ENCODE peak calls at places on chromosomes 13 and 19, in five cellular contexts. One of them, this sample, is unnamed.
A peak's percentile ranks its signal among the peaks of the same experiment; 100 is the strongest.

GRCh38 chr13:106161186-106161585 is 374.3 kb downstream of the EFNB2 start:
- DNase-seq in stimulated activated CD8-positive, alpha-beta memory T cell treated with anti-CD3 and anti-CD28 coated beads, Interleukin-4, amount 100 ng/mL, for 1 hour: no peak
- DNase-seq in neural crest cell: no peak
- DNase-seq in MG63: no peak
- DNase-seq in BE2C: no peak
- DNase-seq in this sample: no peak

GRCh38 chr19:56842421-56842820 is 1.9 kb upstream of the PEG3 start:
- DNase-seq in MG63: no peak
- DNase-seq in stimulated activated CD8-positive, alpha-beta memory T cell treated with anti-CD3 and anti-CD28 coated beads, Interleukin-4, amount 100 ng/mL, for 1 hour: no peak
- DNase-seq in neural crest cell: no peak
- DNase-seq in BE2C: no peak
- DNase-seq in this sample: no peak

GRCh38 chr19:50496189-50497029 is 14.6 kb downstream of the JOSD2 start:
- DNase-seq in BE2C: no peak
- DNase-seq in stimulated activated CD8-positive, alpha-beta memory T cell treated with anti-CD3 and anti-CD28 coated beads, Interleukin-4, amount 100 ng/mL, for 1 hour: no peak
- DNase-seq in MG63: no peak
- DNase-seq in neural crest cell: peak; percentile 70
- DNase-seq in this sample: no peak

GRCh38 chr19:29040951-29041350 is 172.0 kb downstream of the UQCRFS1 start:
- DNase-seq in stimulated activated CD8-positive, alpha-beta memory T cell treated with anti-CD3 and anti-CD28 coated beads, Interleukin-4, amount 100 ng/mL, for 1 hour: no peak
- DNase-seq in MG63: no peak
- DNase-seq in neural crest cell: no peak
- DNase-seq in BE2C: no peak
- DNase-seq in this sample: no peak

GRCh38 chr19:13718733-13719132 is 45.6 kb upstream of the MRI1 start:
- DNase-seq in MG63: peak; percentile 91
- DNase-seq in stimulated activated CD8-positive, alpha-beta memory T cell treated with anti-CD3 and anti-CD28 coated beads, Interleukin-4, amount 100 ng/mL, for 1 hour: no peak
- DNase-seq in neural crest cell: no peak
- DNase-seq in BE2C: peak; percentile 48
- DNase-seq in this sample: no peak

GRCh38 chr13:42114912-42115311 is 66.5 kb downstream of the DGKH start:
- DNase-seq in neural crest cell: no peak
- DNase-seq in BE2C: no peak
- DNase-seq in MG63: no peak
- DNase-seq in stimulated activated CD8-positive, alpha-beta memory T cell treated with anti-CD3 and anti-CD28 coated beads, Interleukin-4, amount 100 ng/mL, for 1 hour: no peak
- DNase-seq in this sample: no peak

GRCh38 chr13:77918391-77919261 is at the start of gene EDNRB:
- DNase-seq in neural crest cell: peak; percentile 29
- DNase-seq in BE2C: peak; percentile 28
- DNase-seq in stimulated activated CD8-positive, alpha-beta memory T cell treated with anti-CD3 and anti-CD28 coated beads, Interleukin-4, amount 100 ng/mL, for 1 hour: no peak
- DNase-seq in MG63: peak; percentile 51
- DNase-seq in this sample: no peak

GRCh38 chr19:51372649-51373504 is at the start of gene NKG7:
- DNase-seq in stimulated activated CD8-positive, alpha-beta memory T cell treated with anti-CD3 and anti-CD28 coated beads, Interleukin-4, amount 100 ng/mL, for 1 hour: peak; percentile 58
- DNase-seq in neural crest cell: no peak
- DNase-seq in MG63: no peak
- DNase-seq in BE2C: no peak
- DNase-seq in this sample: peak; percentile 68

GRCh38 chr19:6233827-6234511 is 45.8 kb downstream of the MLLT1 start:
- DNase-seq in stimulated activated CD8-positive, alpha-beta memory T cell treated with anti-CD3 and anti-CD28 coated beads, Interleukin-4, amount 100 ng/mL, for 1 hour: no peak
- DNase-seq in MG63: no peak
- DNase-seq in BE2C: peak; percentile 67
- DNase-seq in neural crest cell: no peak
- DNase-seq in this sample: no peak

GRCh38 chr13:96822900-96823299 is 171.4 kb downstream of the OXGR1 start:
- DNase-seq in BE2C: peak; percentile 70
- DNase-seq in stimulated activated CD8-positive, alpha-beta memory T cell treated with anti-CD3 and anti-CD28 coated beads, Interleukin-4, amount 100 ng/mL, for 1 hour: no peak
- DNase-seq in neural crest cell: no peak
- DNase-seq in MG63: peak; percentile 80
- DNase-seq in this sample: no peak

GRCh38 chr19:30446844-30447243 is 74.7 kb downstream of the ZNF536 start:
- DNase-seq in MG63: no peak
- DNase-seq in neural crest cell: no peak
- DNase-seq in stimulated activated CD8-positive, alpha-beta memory T cell treated with anti-CD3 and anti-CD28 coated beads, Interleukin-4, amount 100 ng/mL, for 1 hour: no peak
- DNase-seq in BE2C: no peak
- DNase-seq in this sample: no peak

GRCh38 chr19:21398851-21399250 is 1.9 kb downstream of the ZNF493 start:
- DNase-seq in BE2C: no peak
- DNase-seq in neural crest cell: no peak
- DNase-seq in MG63: no peak
- DNase-seq in stimulated activated CD8-positive, alpha-beta memory T cell treated with anti-CD3 and anti-CD28 coated beads, Interleukin-4, amount 100 ng/mL, for 1 hour: no peak
- DNase-seq in this sample: no peak

GRCh38 chr13:46543307-46543706 is 9.7 kb upstream of the LRCH1 start:
- DNase-seq in stimulated activated CD8-positive, alpha-beta memory T cell treated with anti-CD3 and anti-CD28 coated beads, Interleukin-4, amount 100 ng/mL, for 1 hour: no peak
- DNase-seq in neural crest cell: no peak
- DNase-seq in BE2C: no peak
- DNase-seq in MG63: no peak
- DNase-seq in this sample: no peak

GRCh38 chr19:18263324-18264215 is 10.7 kb downstream of the IQCN start:
- DNase-seq in BE2C: no peak
- DNase-seq in MG63: no peak
- DNase-seq in stimulated activated CD8-positive, alpha-beta memory T cell treated with anti-CD3 and anti-CD28 coated beads, Interleukin-4, amount 100 ng/mL, for 1 hour: no peak
- DNase-seq in neural crest cell: no peak
- DNase-seq in this sample: no peak

GRCh38 chr13:46893820-46894533 is 2.9 kb downstream of the HTR2A start:
- DNase-seq in neural crest cell: peak; percentile 69
- DNase-seq in BE2C: peak; percentile 76
- DNase-seq in stimulated activated CD8-positive, alpha-beta memory T cell treated with anti-CD3 and anti-CD28 coated beads, Interleukin-4, amount 100 ng/mL, for 1 hour: peak; percentile 16
- DNase-seq in MG63: peak; percentile 52
- DNase-seq in this sample: peak; percentile 64

GRCh38 chr19:48419158-48419920 is 25.9 kb downstream of the GRIN2D start:
- DNase-seq in stimulated activated CD8-positive, alpha-beta memory T cell treated with anti-CD3 and anti-CD28 coated beads, Interleukin-4, amount 100 ng/mL, for 1 hour: no peak
- DNase-seq in BE2C: peak; percentile 82
- DNase-seq in MG63: no peak
- DNase-seq in neural crest cell: peak; percentile 50
- DNase-seq in this sample: peak; percentile 75

GRCh38 chr19:47609885-47610545 is 1.1 kb downstream of the BICRA start:
- DNase-seq in BE2C: peak; percentile 75
- DNase-seq in neural crest cell: peak; percentile 57
- DNase-seq in stimulated activated CD8-positive, alpha-beta memory T cell treated with anti-CD3 and anti-CD28 coated beads, Interleukin-4, amount 100 ng/mL, for 1 hour: no peak
- DNase-seq in MG63: peak; percentile 53
- DNase-seq in this sample: peak; percentile 45

GRCh38 chr13:101415358-101416174 is 742 bp downstream of the NALCN start:
- DNase-seq in MG63: no peak
- DNase-seq in stimulated activated CD8-positive, alpha-beta memory T cell treated with anti-CD3 and anti-CD28 coated beads, Interleukin-4, amount 100 ng/mL, for 1 hour: no peak
- DNase-seq in BE2C: no peak
- DNase-seq in neural crest cell: no peak
- DNase-seq in this sample: no peak